ENCODE peak calls at places on chromosomes 6 and 20, in five cellular contexts. U, Q, F, Y and C are unnamed samples.

GRCh38 chr20:3796477-3797225 is 541 bp downstream of the CDC25B start:
- DNase-seq in U (no peak), Q (no peak), F (no peak), Y (no peak), C (no peak)

GRCh38 chr6:71038966-71039365 is 82.1 kb upstream of the B3GAT2 start:
- DNase-seq in U (peak; percentile 81), Q (no peak), F (no peak), Y (no peak), C (no peak)

GRCh38 chr6:139591075-139591474 is 216.6 kb upstream of the CITED2 start:
- DNase-seq in U (no peak), Q (no peak), F (no peak), Y (no peak), C (no peak)

GRCh38 chr6:2688416-2689064 is 62.2 kb downstream of the MYLK4 start:
- DNase-seq in U (no peak), Q (no peak), F (no peak), Y (no peak), C (no peak)

GRCh38 chr20:9079038-9079731 is 10.3 kb downstream of the PLCB4 start:
- DNase-seq in U (no peak), Q (no peak), F (no peak), Y (no peak), C (no peak)

GRCh38 chr6:77040566-77041195 is 422.6 kb downstream of the HTR1B start:
- DNase-seq in U (no peak), Q (no peak), F (no peak), Y (no peak), C (no peak)

GRCh38 chr20:11207749-11208502 is 534.1 kb upstream of the JAG1 start:
- DNase-seq in U (no peak), Q (no peak), F (no peak), Y (no peak), C (no peak)

GRCh38 chr6:36371231-36371630 is 16.2 kb downstream of the ETV7 start:
- DNase-seq in U (no peak), Q (no peak), F (no peak), Y (no peak), C (no peak)

GRCh38 chr6:113184291-113184690 is 672.9 kb upstream of the MARCKS start:
- DNase-seq in U (no peak), Q (no peak), F (no peak), Y (no peak), C (no peak)

GRCh38 chr6:21846541-21847451 is 253.2 kb downstream of the SOX4 start:
- DNase-seq in U (peak; percentile 87), Q (no peak), F (peak; percentile 2), Y (no peak), C (no peak)

GRCh38 chr6:16741112-16742016 is 19.9 kb downstream of the ATXN1 start:
- DNase-seq in U (no peak), Q (no peak), F (no peak), Y (no peak), C (no peak)

GRCh38 chr6:143336446-143337152 is 113.9 kb downstream of the ADAT2 start:
- DNase-seq in U (no peak), Q (no peak), F (no peak), Y (no peak), C (no peak)

GRCh38 chr20:16017656-16018055 is 555.6 kb downstream of the KIF16B start:
- DNase-seq in U (no peak), Q (no peak), F (no peak), Y (no peak), C (no peak)

GRCh38 chr6:160306284-160306683 is 41.9 kb upstream of the SLC22A3 start:
- DNase-seq in U (no peak), Q (peak; percentile 43), F (no peak), Y (no peak), C (no peak)

GRCh38 chr20:25066386-25066785 is 8.4 kb upstream of the ACSS1 start:
- DNase-seq in U (no peak), Q (no peak), F (no peak), Y (no peak), C (no peak)

GRCh38 chr6:64590965-64591364 is 955.4 kb downstream of the PHF3 start:
- DNase-seq in U (no peak), Q (no peak), F (no peak), Y (no peak), C (no peak)

GRCh38 chr6:13406051-13406477 is 77.7 kb upstream of the TBC1D7 start:
- DNase-seq in U (no peak), Q (peak; percentile 55), F (no peak), Y (no peak), C (no peak)

GRCh38 chr20:9306521-9306920 is 207.9 kb upstream of the LAMP5 start:
- DNase-seq in U (no peak), Q (no peak), F (no peak), Y (no peak), C (no peak)

GRCh38 chr20:19599200-19599599 is 158.9 kb upstream of the RIN2 start:
- DNase-seq in U (no peak), Q (no peak), F (no peak), Y (no peak), C (no peak)

GRCh38 chr6:97687916-97688315 is 404.9 kb upstream of the MMS22L start:
- DNase-seq in U (no peak), Q (no peak), F (no peak), Y (no peak), C (no peak)

GRCh38 chr20:46025376-46025783 is 3.6 kb upstream of the SLC12A5 start:
- DNase-seq in U (peak; percentile 56), Q (no peak), F (no peak), Y (no peak), C (no peak)